ENCODE peak calls at places on chromosome 2, in six cellular contexts. One of them, this sample, is unnamed.

GRCh38 chr2:161488879-161489278 is 72.8 kb downstream of the TBR1 start:
- DNase-seq in foreskin keratinocyte: no peak
- DNase-seq in Calu3: no peak
- DNase-seq in fibroblast of mammary gland: no peak
- DNase-seq in AG04450: no peak
- DNase-seq in left lung: no peak
- DNase-seq in this sample: no peak

GRCh38 chr2:111638274-111638877 is 245.6 kb downstream of the ANAPC1 start:
- DNase-seq in foreskin keratinocyte: no peak
- DNase-seq in Calu3: no peak
- DNase-seq in fibroblast of mammary gland: no peak
- DNase-seq in AG04450: no peak
- DNase-seq in left lung: no peak
- DNase-seq in this sample: no peak

GRCh38 chr2:70726947-70727725 is 40.9 kb downstream of the ADD2 start:
- DNase-seq in foreskin keratinocyte: peak
- DNase-seq in Calu3: no peak
- DNase-seq in fibroblast of mammary gland: peak
- DNase-seq in AG04450: no peak
- DNase-seq in left lung: no peak
- DNase-seq in this sample: no peak

GRCh38 chr2:144083211-144083610 is 436.7 kb downstream of the ZEB2 start:
- DNase-seq in foreskin keratinocyte: peak
- DNase-seq in Calu3: no peak
- DNase-seq in fibroblast of mammary gland: peak
- DNase-seq in AG04450: no peak
- DNase-seq in left lung: peak
- DNase-seq in this sample: no peak

GRCh38 chr2:147559068-147559467 is 285.8 kb upstream of the ACVR2A start:
- DNase-seq in foreskin keratinocyte: no peak
- DNase-seq in Calu3: no peak
- DNase-seq in fibroblast of mammary gland: no peak
- DNase-seq in AG04450: no peak
- DNase-seq in left lung: no peak
- DNase-seq in this sample: no peak

GRCh38 chr2:37282746-37283145 is 41.9 kb downstream of the PRKD3 start:
- DNase-seq in foreskin keratinocyte: no peak
- DNase-seq in Calu3: no peak
- DNase-seq in fibroblast of mammary gland: no peak
- DNase-seq in AG04450: no peak
- DNase-seq in left lung: no peak
- DNase-seq in this sample: no peak

GRCh38 chr2:100235098-100235497 is 87.2 kb downstream of the LONRF2 start:
- DNase-seq in foreskin keratinocyte: no peak
- DNase-seq in Calu3: no peak
- DNase-seq in fibroblast of mammary gland: no peak
- DNase-seq in AG04450: no peak
- DNase-seq in left lung: no peak
- DNase-seq in this sample: no peak

GRCh38 chr2:165627463-165627862 is 158.0 kb downstream of the CSRNP3 start:
- DNase-seq in foreskin keratinocyte: peak
- DNase-seq in Calu3: no peak
- DNase-seq in fibroblast of mammary gland: peak
- DNase-seq in AG04450: peak
- DNase-seq in left lung: no peak
- DNase-seq in this sample: no peak

GRCh38 chr2:101305492-101306123 is 2.9 kb downstream of the RNF149 start:
- DNase-seq in foreskin keratinocyte: peak
- DNase-seq in Calu3: no peak
- DNase-seq in fibroblast of mammary gland: peak
- DNase-seq in AG04450: no peak
- DNase-seq in left lung: no peak
- DNase-seq in this sample: no peak

GRCh38 chr2:1656326-1656960 is 87.9 kb downstream of the PXDN start:
- DNase-seq in foreskin keratinocyte: no peak
- DNase-seq in Calu3: no peak
- DNase-seq in fibroblast of mammary gland: no peak
- DNase-seq in AG04450: no peak
- DNase-seq in left lung: peak
- DNase-seq in this sample: no peak

GRCh38 chr2:186842373-186842772 is 6.6 kb downstream of the ZSWIM2 start:
- DNase-seq in foreskin keratinocyte: no peak
- DNase-seq in Calu3: no peak
- DNase-seq in fibroblast of mammary gland: no peak
- DNase-seq in AG04450: no peak
- DNase-seq in left lung: no peak
- DNase-seq in this sample: no peak

GRCh38 chr2:182048088-182048487 is 62.4 kb downstream of the PPP1R1C start:
- DNase-seq in foreskin keratinocyte: no peak
- DNase-seq in Calu3: no peak
- DNase-seq in fibroblast of mammary gland: no peak
- DNase-seq in AG04450: no peak
- DNase-seq in left lung: no peak
- DNase-seq in this sample: no peak

GRCh38 chr2:84971799-84972790 is 1.1 kb downstream of the KCMF1 start:
- DNase-seq in foreskin keratinocyte: no peak
- DNase-seq in Calu3: peak
- DNase-seq in fibroblast of mammary gland: peak
- DNase-seq in AG04450: no peak
- DNase-seq in left lung: peak
- DNase-seq in this sample: peak
- TF ChIP-seq CTCF in foreskin keratinocyte: no peak
- TF ChIP-seq CTCF in Calu3: no peak
- TF ChIP-seq CTCF in fibroblast of mammary gland: no peak
- TF ChIP-seq CTCF in AG04450: no peak
- TF ChIP-seq CTCF in left lung: no peak
- TF ChIP-seq CTCF in this sample: no peak

GRCh38 chr2:228359473-228359872 is 178.0 kb upstream of the SPHKAP start:
- DNase-seq in foreskin keratinocyte: no peak
- DNase-seq in Calu3: no peak
- DNase-seq in fibroblast of mammary gland: no peak
- DNase-seq in AG04450: no peak
- DNase-seq in left lung: no peak
- DNase-seq in this sample: no peak

GRCh38 chr2:228352048-228352447 is 170.6 kb upstream of the SPHKAP start:
- DNase-seq in foreskin keratinocyte: no peak
- DNase-seq in Calu3: no peak
- DNase-seq in fibroblast of mammary gland: no peak
- DNase-seq in AG04450: no peak
- DNase-seq in left lung: no peak
- DNase-seq in this sample: no peak

DNA sequence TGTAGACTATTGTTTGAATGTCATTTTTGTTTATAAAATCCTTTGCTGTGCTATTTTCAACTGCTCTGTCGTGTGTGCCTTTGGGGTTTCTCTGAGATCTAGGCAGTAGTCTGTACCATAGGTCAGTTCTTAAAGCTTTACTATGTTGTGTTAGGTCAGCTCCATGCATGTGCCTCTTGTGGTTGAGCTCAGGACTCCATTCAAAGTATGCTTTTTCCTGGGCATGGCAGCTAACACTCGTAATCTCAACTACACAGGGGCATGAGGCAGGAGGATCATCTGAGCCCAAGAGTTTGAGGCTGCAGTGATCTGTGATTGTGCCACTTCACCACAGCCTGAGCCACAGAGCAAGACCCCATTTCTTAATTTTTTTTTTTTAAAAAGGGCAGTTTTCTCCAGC is 174.4 kb upstream of the SPHKAP start:
- DNase-seq in foreskin keratinocyte: no peak
- DNase-seq in Calu3: no peak
- DNase-seq in fibroblast of mammary gland: no peak
- DNase-seq in AG04450: no peak
- DNase-seq in left lung: no peak
- DNase-seq in this sample: no peak
- TF ChIP-seq CTCF in foreskin keratinocyte: no peak
- TF ChIP-seq CTCF in Calu3: no peak
- TF ChIP-seq CTCF in fibroblast of mammary gland: no peak
- TF ChIP-seq CTCF in AG04450: no peak
- TF ChIP-seq CTCF in left lung: no peak
- TF ChIP-seq CTCF in this sample: no peak

DNA sequence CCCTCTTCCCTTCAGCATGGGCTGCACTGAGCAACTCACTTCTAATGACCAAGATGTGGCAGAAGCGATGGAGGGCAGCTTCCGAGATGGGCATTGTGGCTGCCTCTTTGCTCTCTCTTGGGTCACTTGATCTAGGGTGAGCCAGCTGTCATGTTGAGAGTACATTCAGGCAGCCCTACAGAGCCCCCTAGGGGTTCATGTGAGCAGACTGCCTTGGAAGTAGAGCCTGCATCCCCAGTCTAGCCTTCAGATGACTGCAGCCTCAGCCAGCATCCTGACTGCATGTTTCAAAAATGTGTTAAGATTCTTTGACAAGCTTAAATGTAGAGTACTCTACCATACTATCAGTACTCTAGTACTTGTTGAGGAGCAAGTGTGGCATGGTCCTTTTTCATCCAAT is 143.9 kb downstream of the NCK2 start:
- DNase-seq in foreskin keratinocyte: no peak
- DNase-seq in Calu3: peak
- DNase-seq in fibroblast of mammary gland: peak
- DNase-seq in AG04450: no peak
- DNase-seq in left lung: no peak
- DNase-seq in this sample: no peak
- TF ChIP-seq CTCF in foreskin keratinocyte: peak
- TF ChIP-seq CTCF in Calu3: peak
- TF ChIP-seq CTCF in fibroblast of mammary gland: peak
- TF ChIP-seq CTCF in AG04450: no peak
- TF ChIP-seq CTCF in left lung: no peak
- TF ChIP-seq CTCF in this sample: no peak

GRCh38 chr2:239328306-239329191 is 72.3 kb downstream of the HDAC4 start:
- DNase-seq in foreskin keratinocyte: no peak
- DNase-seq in Calu3: no peak
- DNase-seq in fibroblast of mammary gland: peak
- DNase-seq in AG04450: peak
- DNase-seq in left lung: no peak
- DNase-seq in this sample: no peak
- TF ChIP-seq CTCF in foreskin keratinocyte: no peak
- TF ChIP-seq CTCF in Calu3: no peak
- TF ChIP-seq CTCF in fibroblast of mammary gland: peak
- TF ChIP-seq CTCF in AG04450: peak
- TF ChIP-seq CTCF in left lung: no peak
- TF ChIP-seq CTCF in this sample: no peak

GRCh38 chr2:58709687-58710354 is 468.7 kb upstream of the FANCL start:
- DNase-seq in foreskin keratinocyte: no peak
- DNase-seq in Calu3: no peak
- DNase-seq in fibroblast of mammary gland: no peak
- DNase-seq in AG04450: no peak
- DNase-seq in left lung: no peak
- DNase-seq in this sample: no peak

GRCh38 chr2:58709274-58709673 is 468.1 kb upstream of the FANCL start:
- DNase-seq in foreskin keratinocyte: no peak
- DNase-seq in Calu3: no peak
- DNase-seq in fibroblast of mammary gland: no peak
- DNase-seq in AG04450: no peak
- DNase-seq in left lung: no peak
- DNase-seq in this sample: no peak

GRCh38 chr2:58710795-58711279 is 469.7 kb upstream of the FANCL start:
- DNase-seq in foreskin keratinocyte: no peak
- DNase-seq in Calu3: no peak
- DNase-seq in fibroblast of mammary gland: peak
- DNase-seq in AG04450: no peak
- DNase-seq in left lung: no peak
- DNase-seq in this sample: no peak

GRCh38 chr2:58708565-58708964 is 467.4 kb upstream of the FANCL start:
- DNase-seq in foreskin keratinocyte: no peak
- DNase-seq in Calu3: no peak
- DNase-seq in fibroblast of mammary gland: no peak
- DNase-seq in AG04450: no peak
- DNase-seq in left lung: no peak
- DNase-seq in this sample: no peak
- TF ChIP-seq CTCF in foreskin keratinocyte: no peak
- TF ChIP-seq CTCF in Calu3: no peak
- TF ChIP-seq CTCF in fibroblast of mammary gland: no peak
- TF ChIP-seq CTCF in AG04450: no peak
- TF ChIP-seq CTCF in left lung: no peak
- TF ChIP-seq CTCF in this sample: peak

GRCh38 chr2:236703310-236703709 is 133.7 kb downstream of the ACKR3 start:
- DNase-seq in foreskin keratinocyte: no peak
- DNase-seq in Calu3: no peak
- DNase-seq in fibroblast of mammary gland: no peak
- DNase-seq in AG04450: no peak
- DNase-seq in left lung: no peak
- DNase-seq in this sample: no peak

GRCh38 chr2:236702693-236703092 is 133.1 kb downstream of the ACKR3 start:
- DNase-seq in foreskin keratinocyte: no peak
- DNase-seq in Calu3: no peak
- DNase-seq in fibroblast of mammary gland: no peak
- DNase-seq in AG04450: no peak
- DNase-seq in left lung: no peak
- DNase-seq in this sample: no peak

GRCh38 chr2:236698008-236698407 is 128.4 kb downstream of the ACKR3 start:
- DNase-seq in foreskin keratinocyte: no peak
- DNase-seq in Calu3: no peak
- DNase-seq in fibroblast of mammary gland: no peak
- DNase-seq in AG04450: no peak
- DNase-seq in left lung: no peak
- DNase-seq in this sample: no peak

GRCh38 chr2:236703906-236704305 is 134.3 kb downstream of the ACKR3 start:
- DNase-seq in foreskin keratinocyte: no peak
- DNase-seq in Calu3: no peak
- DNase-seq in fibroblast of mammary gland: no peak
- DNase-seq in AG04450: no peak
- DNase-seq in left lung: no peak
- DNase-seq in this sample: no peak

GRCh38 chr2:236700703-236701102 is 131.1 kb downstream of the ACKR3 start:
- DNase-seq in foreskin keratinocyte: no peak
- DNase-seq in Calu3: no peak
- DNase-seq in fibroblast of mammary gland: no peak
- DNase-seq in AG04450: no peak
- DNase-seq in left lung: no peak
- DNase-seq in this sample: no peak
- TF ChIP-seq CTCF in foreskin keratinocyte: no peak
- TF ChIP-seq CTCF in Calu3: no peak
- TF ChIP-seq CTCF in fibroblast of mammary gland: no peak
- TF ChIP-seq CTCF in AG04450: no peak
- TF ChIP-seq CTCF in left lung: no peak
- TF ChIP-seq CTCF in this sample: no peak

This sample was measured in endothelial cell.